ENCODE peak calls at places on chromosomes 12 and 14, in four cellular contexts. O is kidney, L is testis, T is ovary. J is an unnamed sample. For H3K9me3, the result is how much of the 10 kb centered on the place peaks cover.

GRCh38 chr14:95183532-95184412 is 26.4 kb upstream of the DICER1 start:
- DNase-seq in O (no peak), L (no peak), T (no peak), J (no peak)

GRCh38 chr12:75550401-75550851 is 39.0 kb upstream of the KRR1 start:
- DNase-seq in O (no peak), L (no peak), T (no peak), J (no peak)

GRCh38 chr14:37036669-37037341 is 135.6 kb downstream of the SLC25A21 start:
- DNase-seq in O (no peak), L (no peak), T (no peak), J (no peak)

GRCh38 chr12:71157601-71158233 is at the start of gene TSPAN8:
- DNase-seq in O (no peak), L (peak), T (no peak), J (no peak)

GRCh38 chr12:15193927-15194326 is 27.3 kb downstream of the RERG start:
- DNase-seq in O (no peak), L (no peak), T (no peak), J (no peak)

GRCh38 chr12:26696613-26697092 is 136.3 kb downstream of the ITPR2 start:
- DNase-seq in O (no peak), L (no peak), T (no peak), J (no peak)

GRCh38 chr14:54088271-54088670 is 131.6 kb upstream of the BMP4 start:
- DNase-seq in O (no peak), L (no peak), T (no peak), J (no peak)

GRCh38 chr12:94207467-94208432 is 59.4 kb downstream of the PLXNC1 start:
- DNase-seq in O (no peak), L (no peak), T (no peak), J (no peak)

GRCh38 chr14:61347771-61348443 is 26.5 kb downstream of the PRKCH start:
- DNase-seq in O (no peak), L (no peak), T (no peak), J (no peak)

GRCh38 chr14:23621204-23621931 is 14.8 kb upstream of the DHRS2 start:
- DNase-seq in O (no peak), L (no peak), T (no peak), J (no peak)

GRCh38 chr12:128531153-128531552 is 264.2 kb downstream of the TMEM132C start:
- DNase-seq in O (no peak), L (no peak), T (no peak), J (no peak)

DNA sequence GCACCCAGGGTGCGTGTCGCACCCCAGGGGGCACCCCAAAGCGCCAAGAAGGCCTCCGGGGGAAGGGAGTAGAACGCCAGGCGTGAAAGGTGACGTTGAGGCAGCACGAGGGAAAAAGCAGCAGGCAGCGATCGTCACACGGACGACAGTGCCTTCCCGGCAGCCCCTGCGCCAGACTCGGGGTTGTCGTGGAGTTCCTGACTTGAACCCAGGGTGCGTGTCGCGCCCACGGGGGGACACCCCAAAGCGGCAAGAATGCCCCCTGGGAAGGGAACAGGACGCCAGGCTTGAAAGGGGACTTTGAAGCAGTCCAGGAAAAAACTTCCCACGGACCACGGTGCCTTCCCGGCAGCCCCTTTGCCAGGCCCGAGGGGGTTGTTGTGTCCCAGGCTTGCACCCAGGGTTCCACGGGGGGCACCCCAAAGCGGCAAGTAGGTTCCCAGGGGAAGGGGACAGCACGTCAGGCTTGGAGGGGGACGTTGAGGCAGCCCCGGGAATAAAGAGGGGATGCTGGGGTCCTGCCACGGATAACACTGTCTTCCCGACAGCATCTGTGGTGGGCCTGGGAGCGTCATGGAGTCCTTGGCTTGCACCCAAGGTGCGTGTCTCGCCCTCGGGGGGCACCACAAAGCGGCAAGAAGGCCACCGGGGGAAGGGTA is 159.2 kb upstream of the ALG10B start:
- DNase-seq in O (no peak), L (no peak), T (no peak), J (no peak)
- H3K9me3 ChIP-seq in O (under half), L (under half), T (under half), J (under half)

GRCh38 chr12:114780746-114781399 is 96.9 kb upstream of the TBX3 start:
- DNase-seq in O (no peak), L (no peak), T (no peak), J (no peak)

GRCh38 chr12:114783176-114783575 is 99.2 kb upstream of the TBX3 start:
- DNase-seq in O (no peak), L (no peak), T (no peak), J (no peak)

GRCh38 chr12:114779203-114779602 is 95.2 kb upstream of the TBX3 start:
- DNase-seq in O (no peak), L (no peak), T (no peak), J (no peak)

GRCh38 chr12:114777052-114777451 is 93.1 kb upstream of the TBX3 start:
- DNase-seq in O (no peak), L (no peak), T (no peak), J (no peak)

DNA sequence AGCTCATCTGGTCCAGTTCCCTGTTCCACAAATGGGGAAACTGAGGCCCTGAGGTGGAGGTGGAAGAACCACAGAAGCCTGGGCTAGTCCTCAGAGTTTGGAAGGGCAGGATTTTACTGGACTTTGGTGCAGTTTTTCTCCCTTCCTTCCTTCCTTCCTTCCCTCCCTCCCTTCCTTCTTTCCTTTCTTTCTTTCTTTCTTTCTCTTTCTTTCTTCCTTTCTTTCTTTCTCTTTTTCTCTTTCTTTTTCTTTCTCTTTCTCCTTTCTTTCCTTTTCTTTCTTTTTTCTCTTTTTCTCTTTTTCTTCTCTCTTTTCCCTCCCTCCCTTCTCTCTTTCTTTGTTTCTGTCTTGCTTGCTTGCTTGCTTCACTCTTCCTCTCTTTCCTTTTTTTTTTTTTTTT is 95.7 kb upstream of the TBX3 start:
- DNase-seq in O (no peak), L (no peak), T (no peak), J (no peak)
- H3K9me3 ChIP-seq in O (under half), L (under half), T (under half), J (under half)

DNA sequence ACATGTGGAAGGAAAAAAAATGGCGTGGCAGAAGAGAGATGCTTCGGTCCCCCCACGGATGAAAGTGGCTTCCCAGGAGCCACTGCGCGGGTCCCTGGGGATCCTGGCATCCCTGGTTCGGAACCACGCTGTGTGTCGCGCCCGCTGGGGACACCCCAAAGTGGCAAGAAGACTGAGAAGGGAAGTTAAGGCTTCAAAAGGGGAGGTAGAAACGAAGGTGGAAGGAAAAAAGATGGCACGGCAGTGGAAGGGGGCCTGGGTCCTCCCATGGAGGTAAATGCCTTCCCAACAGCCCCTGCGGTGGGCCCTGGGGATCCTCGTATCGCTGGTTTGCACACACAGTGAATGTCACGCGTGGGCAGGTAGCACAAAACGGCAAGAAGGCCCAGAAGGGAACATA is 281.7 kb downstream of the ALG10 start:
- DNase-seq in O (peak), L (no peak), T (no peak), J (no peak)
- H3K9me3 ChIP-seq in O (under half), L (under half), T (under half), J (under half)

GRCh38 chr12:96454396-96454795 is 35.0 kb upstream of the CFAP54 start:
- DNase-seq in O (no peak), L (no peak), T (no peak), J (no peak)

GRCh38 chr12:96457191-96457930 is 32.0 kb upstream of the CFAP54 start:
- DNase-seq in O (no peak), L (no peak), T (no peak), J (no peak)

GRCh38 chr12:96448287-96448686 is 41.1 kb upstream of the CFAP54 start:
- DNase-seq in O (no peak), L (no peak), T (no peak), J (no peak)

GRCh38 chr12:96456265-96456974 is 33.0 kb upstream of the CFAP54 start:
- DNase-seq in O (no peak), L (no peak), T (no peak), J (no peak)

DNA sequence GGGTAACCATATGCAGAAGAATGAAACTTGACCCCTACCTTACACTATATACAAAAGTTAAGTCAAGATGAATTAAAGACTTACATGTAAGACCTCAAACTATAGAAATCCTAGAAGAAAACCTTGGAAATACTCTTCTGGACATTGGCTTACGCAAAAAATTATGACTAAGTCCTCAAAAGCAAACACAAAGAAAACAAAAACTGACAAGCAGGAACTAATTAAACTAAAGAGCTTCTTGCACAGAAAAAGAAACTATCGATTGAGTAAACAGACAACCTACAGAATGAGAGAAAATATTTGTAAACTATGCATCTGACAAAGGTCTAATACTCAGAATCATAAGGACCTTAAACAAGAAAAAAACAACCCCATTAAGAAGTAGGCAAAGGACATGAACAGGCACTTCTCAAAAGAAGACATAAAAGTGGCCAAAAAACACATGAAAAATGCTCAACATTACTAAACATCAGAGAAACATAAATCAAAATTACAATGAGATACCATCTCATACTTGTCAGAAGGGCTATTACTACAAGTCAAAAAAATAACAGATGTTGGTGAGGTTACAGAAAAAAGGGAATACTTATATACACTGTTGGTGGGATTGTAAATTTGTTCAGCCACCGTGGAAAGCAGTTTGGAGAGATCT is 37.0 kb upstream of the CFAP54 start:
- DNase-seq in O (no peak), L (no peak), T (no peak), J (no peak)
- H3K9me3 ChIP-seq in O (under half), L (under half), T (under half), J (under half)

GRCh38 chr14:105773584-105773983 is 247.2 kb downstream of the TMEM121 start:
- DNase-seq in O (no peak), L (no peak), T (no peak), J (no peak)

GRCh38 chr14:105776924-105777323 is 250.5 kb downstream of the TMEM121 start:
- DNase-seq in O (no peak), L (no peak), T (no peak), J (no peak)

DNA sequence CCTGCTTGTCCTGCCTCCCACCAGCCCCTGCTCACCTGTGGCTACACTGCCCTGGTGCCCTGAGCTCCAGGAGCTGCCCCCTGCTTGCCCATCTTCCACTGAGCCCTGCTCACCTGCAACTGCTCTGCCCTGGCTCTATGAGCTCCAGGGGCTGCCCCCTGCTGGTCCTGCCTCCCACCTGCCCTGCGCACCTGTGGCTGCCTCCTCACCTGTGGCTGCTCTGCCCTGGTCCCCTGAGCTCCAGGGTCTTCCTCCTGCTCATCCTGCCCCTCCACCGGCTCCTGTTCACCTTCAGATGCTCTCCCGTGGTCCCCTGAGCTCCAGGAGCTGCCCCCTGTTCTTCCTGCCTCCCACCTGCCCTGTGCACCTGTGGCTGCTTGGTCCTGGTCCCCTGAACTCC is 247.6 kb downstream of the TMEM121 start:
- DNase-seq in O (no peak), L (no peak), T (no peak), J (no peak)
- H3K9me3 ChIP-seq in O (under half), L (under half), T (under half), J (under half)

DNA sequence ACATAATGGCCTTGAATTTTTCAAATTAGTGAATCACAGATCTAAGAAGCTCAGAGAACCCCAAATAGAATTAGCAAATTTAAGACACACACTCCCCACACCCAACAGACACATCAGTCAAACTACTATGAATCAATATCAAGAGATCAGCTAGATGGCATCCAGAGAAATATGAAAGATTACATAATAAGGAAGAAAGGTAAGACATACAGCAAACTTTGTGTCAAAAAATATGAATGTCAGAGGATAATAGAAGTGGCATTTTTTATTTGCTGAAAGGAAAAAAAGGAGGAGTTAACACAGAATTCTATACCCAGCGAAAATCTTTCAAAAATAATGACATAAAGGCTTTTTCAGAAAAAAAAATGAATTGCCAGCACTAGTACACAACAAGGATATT is 110.5 kb upstream of the COCH start:
- DNase-seq in O (no peak), L (no peak), T (no peak), J (no peak)
- H3K9me3 ChIP-seq in O (under half), L (under half), T (under half), J (under half)